ENCODE peak calls at places on chromosomes 5 and 9, in eight cellular contexts. J, F, A, L, B, C, G and M are unnamed samples.

GRCh38 chr5:180142008-180142803 is 66.8 kb downstream of the RASGEF1C start:
- DNase-seq in B (no peak), G (no peak), A (no peak), F (no peak), L (no peak), J (no peak), C (no peak), M (no peak)

GRCh38 chr5:74251106-74252032 is 389.2 kb downstream of the ENC1 start:
- DNase-seq in B (peak), J (no peak), G (no peak), L (peak), F (peak), A (peak), C (peak), M (no peak)

GRCh38 chr5:78496373-78496772 is 136.0 kb downstream of the SCAMP1 start:
- DNase-seq in A (peak), J (peak), B (peak), L (no peak), G (no peak), F (peak), C (peak), M (no peak)

GRCh38 chr9:134059661-134060395 is 8.0 kb downstream of the BRD3 start:
- DNase-seq in C (no peak), L (no peak), G (no peak), A (no peak), B (no peak), J (peak), F (no peak), M (peak)

GRCh38 chr9:88041447-88041846 is 67.1 kb upstream of the CDK20 start:
- DNase-seq in C (peak), F (peak), L (no peak), G (no peak), A (no peak), J (no peak), B (peak), M (no peak)

GRCh38 chr9:34171753-34172535 is 6.9 kb upstream of the UBAP1 start:
- DNase-seq in G (no peak), F (no peak), J (no peak), B (no peak), A (no peak), L (no peak), C (no peak), M (no peak)

GRCh38 chr5:76953551-76954382 is 922 bp downstream of the CRHBP start:
- DNase-seq in J (no peak), F (no peak), G (no peak), C (no peak), A (peak), B (peak), L (peak), M (no peak)

GRCh38 chr9:134698587-134699342 is 57.2 kb downstream of the COL5A1 start:
- DNase-seq in G (no peak), B (peak), A (peak), C (peak), F (peak), L (peak), J (peak), M (peak)

GRCh38 chr5:172636279-172637050 is 4.6 kb upstream of the NEURL1B start:
- DNase-seq in L (no peak), C (no peak), B (no peak), G (no peak), A (no peak), J (no peak), F (no peak), M (no peak)

GRCh38 chr5:101590384-101590783 is 687.3 kb upstream of the ST8SIA4 start:
- DNase-seq in B (peak), A (peak), F (no peak), C (no peak), L (no peak), G (no peak), J (no peak), M (peak)

GRCh38 chr5:175863316-175863715 is 8.1 kb upstream of the CPLX2 start:
- DNase-seq in L (no peak), B (no peak), J (no peak), C (no peak), A (no peak), F (no peak), G (no peak), M (no peak)

GRCh38 chr9:37251452-37251851 is 131.1 kb downstream of the ZCCHC7 start:
- DNase-seq in L (no peak), J (no peak), A (no peak), C (no peak), F (no peak), B (no peak), G (no peak), M (peak)